ENCODE peak calls at places on chromosomes 2 and 18, in six cellular contexts. L is HCT116; H is cardiac muscle cell; F is sigmoid colon; R is Peyer's patch; G is CD4-positive, alpha-beta memory T cell. T is an unnamed sample.

GRCh38 chr2:29596584-29596983 is 324.8 kb downstream of the ALK start:
- DNase-seq in R (no peak), G (no peak), H (no peak), F (no peak), L (no peak), T (no peak)

GRCh38 chr2:46119453-46119852 is 177.8 kb upstream of the EPAS1 start:
- DNase-seq in H (peak), L (no peak), R (no peak), G (no peak), F (no peak), T (no peak)

GRCh38 chr2:229174794-229175529 is 96.1 kb downstream of the PID1 start:
- DNase-seq in L (no peak), H (peak), G (no peak), F (peak), R (no peak), T (peak)

GRCh38 chr2:157751462-157752058 is 122.9 kb upstream of the ACVR1C start:
- DNase-seq in G (no peak), F (no peak), H (peak), R (no peak), L (no peak), T (peak)

GRCh38 chr2:237073552-237073951 is 12.1 kb upstream of the COPS8 start:
- DNase-seq in L (no peak), G (no peak), R (no peak), F (no peak), H (peak), T (no peak)

GRCh38 chr2:20595439-20596192 is 55.3 kb downstream of the HS1BP3 start:
- DNase-seq in H (peak), R (peak), L (no peak), G (no peak), F (peak), T (no peak)

GRCh38 chr2:28327596-28327962 is 65.1 kb upstream of the FOSL2 start:
- DNase-seq in G (no peak), R (no peak), L (no peak), H (no peak), F (no peak), T (no peak)

GRCh38 chr2:223751012-223751411 is 86.4 kb downstream of the AP1S3 start:
- DNase-seq in L (no peak), R (no peak), F (no peak), G (no peak), H (no peak), T (no peak)

GRCh38 chr18:55861266-55861665 is 273.3 kb upstream of the TCF4 start:
- DNase-seq in H (peak), F (no peak), L (no peak), R (no peak), G (no peak), T (no peak)

GRCh38 chr2:32780961-32781360 is 153.1 kb downstream of the TTC27 start:
- DNase-seq in F (no peak), H (peak), L (no peak), G (no peak), R (no peak), T (no peak)

GRCh38 chr2:122395687-122396086 is 640.2 kb downstream of the TSN start:
- DNase-seq in F (no peak), H (no peak), G (no peak), L (no peak), R (no peak), T (no peak)

GRCh38 chr2:161223139-161223732 is 63.0 kb downstream of the TANK start:
- DNase-seq in L (peak), F (no peak), R (no peak), H (peak), G (peak), T (no peak)

GRCh38 chr18:76348267-76349066 is 146.6 kb downstream of the ZNF516 start:
- DNase-seq in H (no peak), R (no peak), L (no peak), F (no peak), G (peak), T (no peak)

GRCh38 chr2:218860950-218861381 is 1.4 kb downstream of the WNT6 start:
- DNase-seq in R (no peak), H (peak), F (peak), G (no peak), L (peak), T (no peak)

GRCh38 chr2:224518806-224519580 is 66.2 kb downstream of the CUL3 start:
- DNase-seq in G (no peak), R (no peak), L (no peak), F (no peak), H (peak), T (no peak)

GRCh38 chr2:172639823-172640222 is 83.9 kb downstream of the PDK1 start:
- DNase-seq in F (no peak), L (no peak), G (no peak), R (no peak), H (peak), T (peak)

GRCh38 chr2:84749442-84749841 is 131.4 kb downstream of the TRABD2A start:
- DNase-seq in H (no peak), L (no peak), F (no peak), R (no peak), G (no peak), T (no peak)

GRCh38 chr2:203797363-203798111 is 70.0 kb upstream of the CTLA4 start:
- DNase-seq in G (no peak), H (no peak), R (no peak), F (no peak), L (no peak), T (no peak)

GRCh38 chr18:59696311-59697235 is 650 bp downstream of the CCBE1 start:
- DNase-seq in H (peak), G (no peak), F (peak), R (peak), L (no peak), T (no peak)

DNA sequence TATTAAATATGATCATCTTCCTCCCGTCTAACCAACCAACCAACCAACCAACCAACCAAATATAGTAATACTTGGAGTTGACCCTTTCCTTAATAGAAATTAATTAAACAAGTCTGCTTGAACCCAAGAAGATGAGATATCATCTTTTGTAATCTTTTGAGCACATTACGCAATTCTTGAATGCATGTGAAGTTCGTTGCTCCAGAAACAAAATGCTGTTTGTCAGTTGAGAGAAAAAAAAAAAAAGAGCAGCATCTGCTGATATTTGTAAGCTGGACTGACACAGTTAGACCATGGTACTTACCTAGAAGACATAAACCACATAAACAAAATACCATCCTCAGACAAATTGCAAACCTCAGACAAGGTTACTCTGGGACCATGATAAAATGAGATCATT is 9.2 kb upstream of the SERPINB2 start:
- DNase-seq in H (peak), F (no peak), G (no peak), R (no peak), L (no peak), T (no peak)
- H3K27ac ChIP-seq in H (no peak), F (no peak), G (no peak), R (no peak), L (no peak), T (no peak)

GRCh38 chr18:12015697-12016062 is 34.4 kb downstream of the IMPA2 start:
- DNase-seq in G (no peak), L (no peak), F (peak), R (peak), H (peak), T (no peak)

GRCh38 chr18:12014091-12014490 is 32.8 kb downstream of the IMPA2 start:
- DNase-seq in G (no peak), F (no peak), H (no peak), L (no peak), R (no peak), T (no peak)

GRCh38 chr18:12014976-12015696 is 33.8 kb downstream of the IMPA2 start:
- DNase-seq in G (no peak), F (peak), L (no peak), R (no peak), H (no peak), T (no peak)

GRCh38 chr18:12013186-12013916 is 32.0 kb downstream of the IMPA2 start:
- DNase-seq in L (no peak), F (no peak), G (no peak), R (no peak), H (no peak), T (no peak)

GRCh38 chr18:12014521-12014920 is 33.2 kb downstream of the IMPA2 start:
- DNase-seq in R (no peak), H (no peak), F (no peak), L (no peak), G (no peak), T (no peak)
- H3K27ac ChIP-seq in R (peak), H (no peak), F (peak), L (no peak), G (no peak), T (peak)

GRCh38 chr2:215637658-215638057 is 201.8 kb upstream of the FN1 start:
- DNase-seq in G (no peak), R (no peak), F (no peak), H (no peak), L (no peak), T (no peak)
- H3K27ac ChIP-seq in G (no peak), R (no peak), F (no peak), H (no peak), L (no peak), T (no peak)

GRCh38 chr2:30981519-30981918 is 156.7 kb downstream of the GALNT14 start:
- DNase-seq in G (no peak), H (no peak), F (no peak), R (no peak), L (no peak), T (no peak)

GRCh38 chr2:30978854-30979253 is 159.4 kb downstream of the GALNT14 start:
- DNase-seq in L (no peak), R (no peak), F (no peak), G (no peak), H (no peak), T (no peak)

GRCh38 chr2:30978044-30978443 is 160.2 kb downstream of the GALNT14 start:
- DNase-seq in H (no peak), L (no peak), F (no peak), G (no peak), R (no peak), T (no peak)

GRCh38 chr2:30981101-30981500 is 157.1 kb downstream of the GALNT14 start:
- DNase-seq in R (no peak), L (no peak), F (no peak), H (no peak), G (no peak), T (no peak)

GRCh38 chr2:30979822-30980245 is 158.4 kb downstream of the GALNT14 start:
- DNase-seq in F (peak), L (peak), H (peak), R (no peak), G (no peak), T (peak)
- H3K27ac ChIP-seq in F (peak), L (no peak), H (no peak), R (no peak), G (no peak), T (peak)

GRCh38 chr2:69674301-69674640 is 30.7 kb upstream of the AAK1 start:
- DNase-seq in H (no peak), F (no peak), G (no peak), L (no peak), R (no peak), T (no peak)
- H3K27ac ChIP-seq in H (peak), F (peak), G (no peak), L (no peak), R (peak), T (no peak)

DNA sequence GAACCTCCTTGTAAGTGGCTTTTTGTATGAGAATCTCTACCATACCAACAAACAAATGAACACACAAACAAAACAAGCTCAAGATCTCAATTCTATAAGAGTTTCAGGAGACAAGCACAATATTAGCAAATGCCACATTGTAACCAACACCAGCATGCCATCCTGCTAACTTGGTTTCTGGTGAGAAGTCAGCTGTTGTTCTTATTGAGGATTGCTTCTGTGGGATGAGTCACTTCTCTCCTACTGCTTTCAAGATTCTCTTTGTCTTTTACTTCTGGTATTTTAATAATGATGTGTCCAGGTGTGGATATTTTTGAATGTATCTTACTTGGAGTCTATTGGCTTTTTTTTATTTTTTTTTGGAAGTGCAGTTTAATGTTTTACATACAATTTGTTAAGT is 131.7 kb downstream of the BCL2L11 start:
- DNase-seq in G (no peak), L (no peak), F (no peak), H (no peak), R (no peak), T (peak)
- H3K27ac ChIP-seq in G (no peak), L (no peak), F (no peak), H (no peak), R (no peak), T (no peak)

GRCh38 chr2:181240844-181241243 is 216.3 kb upstream of the ITGA4 start:
- DNase-seq in R (no peak), L (no peak), F (no peak), G (no peak), H (no peak), T (no peak)

GRCh38 chr2:181239400-181239799 is 217.8 kb upstream of the ITGA4 start:
- DNase-seq in R (no peak), F (no peak), L (peak), H (no peak), G (no peak), T (no peak)

GRCh38 chr2:181235683-181236459 is 221.3 kb upstream of the ITGA4 start:
- DNase-seq in R (no peak), H (no peak), L (no peak), G (no peak), F (no peak), T (no peak)

GRCh38 chr2:181243319-181243718 is 213.9 kb upstream of the ITGA4 start:
- DNase-seq in L (no peak), H (no peak), R (no peak), G (no peak), F (no peak), T (no peak)

DNA sequence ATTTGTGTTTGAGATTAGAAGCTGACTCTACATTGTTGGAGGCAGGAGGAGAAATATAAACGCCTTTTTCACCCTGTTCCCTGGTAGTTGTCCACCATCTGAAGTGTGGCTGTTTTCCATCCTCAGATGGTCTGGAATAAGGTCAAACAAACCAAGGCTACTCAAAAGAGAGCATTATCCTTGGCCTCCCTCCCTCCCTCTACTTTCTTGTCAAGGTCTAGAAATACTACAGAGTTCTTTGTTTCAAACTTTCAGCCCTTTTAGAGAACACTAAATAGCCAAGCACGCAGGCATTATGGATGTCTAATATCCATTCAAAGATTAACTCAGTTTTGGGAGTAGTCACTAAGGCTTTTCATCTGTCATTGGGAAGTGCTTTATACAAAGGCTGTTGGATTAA is 215.8 kb upstream of the ITGA4 start:
- DNase-seq in L (no peak), R (no peak), F (no peak), H (no peak), G (no peak), T (no peak)
- H3K27ac ChIP-seq in L (no peak), R (no peak), F (no peak), H (no peak), G (no peak), T (no peak)

GRCh38 chr2:193469251-193469650 is 1274.5 kb upstream of the TMEFF2 start:
- DNase-seq in R (no peak), H (no peak), F (no peak), L (no peak), G (no peak), T (no peak)
- H3K27ac ChIP-seq in R (no peak), H (no peak), F (no peak), L (no peak), G (no peak), T (no peak)

T was measured in epithelial cell of prostate.